ENCODE peak calls at places on chromosomes 2 and 18, in six cellular contexts. H is CD8-positive, alpha-beta T cell; T is small intestine; Q is dorsolateral prefrontal cortex; W is naive thymus-derived CD4-positive, alpha-beta T cell; G is tibial artery. L is an unnamed sample.
A peak's percentile ranks its signal among the peaks of the same experiment; 100 is the strongest.

GRCh38 chr2:62787381-62787780 is 81.9 kb downstream of the EHBP1 start:
- DNase-seq in T (peak; percentile 46), W (no peak), H (no peak), Q (no peak), G (no peak), L (no peak)

GRCh38 chr2:131094655-131095281 is 1.5 kb upstream of the FAM168B start:
- DNase-seq in G (no peak), T (peak; percentile 49), H (no peak), W (no peak), Q (no peak), L (no peak)

GRCh38 chr2:20619624-20620024 is 31.3 kb downstream of the HS1BP3 start:
- DNase-seq in W (no peak), G (peak; percentile 73), Q (peak; percentile 19), H (no peak), T (no peak), L (no peak)

GRCh38 chr18:26635466-26635865 is 87.1 kb upstream of the KCTD1 start:
- DNase-seq in Q (no peak), W (no peak), T (no peak), H (no peak), G (no peak), L (no peak)

GRCh38 chr2:75833386-75833785 is 122.7 kb upstream of the GCFC2 start:
- DNase-seq in Q (no peak), H (no peak), G (no peak), T (no peak), W (no peak), L (no peak)

GRCh38 chr2:172093416-172094318 is 8.4 kb downstream of the DLX1 start:
- DNase-seq in T (no peak), H (no peak), Q (no peak), W (no peak), G (no peak), L (no peak)

GRCh38 chr18:67410075-67410474 is 106.4 kb downstream of the DSEL start:
- DNase-seq in W (no peak), Q (no peak), H (no peak), T (no peak), G (no peak), L (no peak)

GRCh38 chr2:204718607-204719006 is 173.3 kb downstream of the PARD3B start:
- DNase-seq in T (no peak), H (no peak), W (no peak), Q (no peak), G (no peak), L (no peak)

GRCh38 chr2:148617219-148617618 is 27.3 kb upstream of the EPC2 start:
- DNase-seq in W (no peak), G (no peak), Q (no peak), T (no peak), H (no peak), L (no peak)

GRCh38 chr2:48738806-48739205 is 16.7 kb downstream of the LHCGR start:
- DNase-seq in W (no peak), T (no peak), Q (no peak), H (no peak), G (no peak), L (no peak)

GRCh38 chr2:9897796-9898195 is 53.7 kb upstream of the GRHL1 start:
- DNase-seq in W (no peak), G (no peak), Q (no peak), H (no peak), T (no peak), L (no peak)

GRCh38 chr2:16973586-16974274 is 308.1 kb upstream of the CYRIA start:
- DNase-seq in H (no peak), Q (no peak), G (no peak), T (no peak), W (no peak), L (no peak)

GRCh38 chr2:128272586-128273468 is 45.8 kb downstream of the HS6ST1 start:
- DNase-seq in G (peak; percentile 57), W (no peak), H (no peak), Q (no peak), T (no peak), L (no peak)

GRCh38 chr2:157125685-157126084 is 131.8 kb upstream of the GALNT5 start:
- DNase-seq in G (no peak), W (no peak), T (no peak), H (no peak), Q (no peak), L (no peak)

GRCh38 chr18:46393230-46393629 is 263.8 kb downstream of the LOXHD1 start:
- DNase-seq in W (no peak), H (no peak), Q (no peak), G (no peak), T (no peak), L (no peak)

GRCh38 chr2:58428553-58429284 is 187.6 kb upstream of the FANCL start:
- DNase-seq in H (no peak), W (no peak), G (no peak), Q (peak; percentile 58), T (no peak), L (peak; percentile 68)

GRCh38 chr2:177573120-177573519 is 180.5 kb downstream of the AGPS start:
- DNase-seq in G (no peak), T (no peak), H (no peak), W (no peak), Q (no peak), L (no peak)

GRCh38 chr2:197909377-197909776 is 105.0 kb downstream of the PLCL1 start:
- DNase-seq in W (no peak), H (no peak), Q (peak; percentile 35), T (no peak), G (no peak), L (no peak)

GRCh38 chr2:217555075-217555876 is 447.5 kb downstream of the TNS1 start:
- DNase-seq in H (no peak), T (no peak), Q (no peak), W (peak; percentile 2), G (no peak), L (no peak)

GRCh38 chr2:173249661-173250641 is 104.7 kb upstream of the CDCA7 start:
- DNase-seq in W (no peak), G (no peak), Q (no peak), T (no peak), H (no peak), L (no peak)

GRCh38 chr18:23380817-23381216 is 72.3 kb upstream of the RIOK3 start:
- DNase-seq in T (no peak), G (no peak), W (no peak), Q (no peak), H (no peak), L (no peak)

GRCh38 chr2:216355738-216356137 is 16.5 kb downstream of the MARCHF4 start:
- DNase-seq in W (no peak), H (no peak), T (no peak), Q (no peak), G (no peak), L (no peak)

GRCh38 chr18:10771053-10771709 is 245.4 kb downstream of the NAPG start:
- DNase-seq in G (no peak), Q (no peak), T (no peak), H (no peak), W (no peak), L (no peak)

DNA sequence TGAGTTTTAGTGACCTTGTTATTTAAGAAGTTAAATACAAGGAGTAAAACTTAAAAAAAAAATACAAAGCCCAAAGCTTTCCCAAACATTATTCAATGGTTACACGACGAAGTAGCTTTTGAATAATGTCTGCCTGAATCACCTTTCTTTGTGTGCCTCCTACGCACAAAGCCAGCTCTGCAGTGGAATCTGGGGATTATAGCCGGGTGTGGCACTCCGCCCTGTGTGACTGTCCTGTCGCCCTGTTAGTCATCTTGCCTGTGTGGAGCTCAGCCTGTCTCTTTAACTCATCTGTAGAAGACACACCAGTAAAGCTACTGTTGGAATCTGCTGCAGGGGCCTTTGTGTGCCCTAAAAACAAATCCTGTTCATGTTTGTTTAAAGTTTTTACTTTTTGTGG is 79.4 kb upstream of the TCF7L1 start:
- DNase-seq in T (peak; percentile 82), G (no peak), Q (no peak), H (no peak), W (no peak), L (peak; percentile 38)
- H3K27ac ChIP-seq in T (no peak overlapping the region), G (no peak overlapping the region), Q (no peak overlapping the region), H (no peak overlapping the region), W (no peak overlapping the region), L (no peak overlapping the region)

GRCh38 chr2:212186166-212186565 is 352.4 kb downstream of the ERBB4 start:
- DNase-seq in H (no peak), W (no peak), T (no peak), Q (no peak), G (no peak), L (no peak)

GRCh38 chr2:212177724-212178123 is 360.9 kb downstream of the ERBB4 start:
- DNase-seq in T (no peak), H (no peak), W (no peak), G (no peak), Q (no peak), L (no peak)

GRCh38 chr2:212176151-212176550 is 362.5 kb downstream of the ERBB4 start:
- DNase-seq in Q (no peak), W (no peak), G (no peak), H (no peak), T (no peak), L (no peak)

GRCh38 chr2:212181646-212182045 is 357.0 kb downstream of the ERBB4 start:
- DNase-seq in W (no peak), Q (no peak), G (no peak), H (no peak), T (no peak), L (no peak)

DNA sequence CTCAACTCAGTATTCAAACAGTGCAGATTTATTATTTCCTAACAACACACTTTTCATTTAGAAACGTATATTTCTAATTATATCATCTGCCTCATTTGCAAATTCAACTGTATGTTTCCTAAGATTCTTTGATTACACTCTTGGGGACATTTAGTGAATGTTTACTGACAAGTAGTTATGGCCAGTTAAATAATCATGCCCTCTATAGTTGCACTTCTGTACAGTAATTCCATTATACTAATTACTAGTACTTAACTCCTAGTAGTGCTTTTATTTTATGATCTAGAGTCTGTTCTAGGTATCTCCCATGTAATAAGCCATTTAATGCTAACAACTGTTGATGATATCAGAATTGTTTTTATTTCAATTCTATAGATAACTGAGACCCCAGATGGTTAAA is 357.9 kb downstream of the ERBB4 start:
- DNase-seq in T (no peak), Q (no peak), W (no peak), H (no peak), G (no peak), L (no peak)
- H3K27ac ChIP-seq in T (no peak overlapping the region), Q (no peak overlapping the region), W (no peak overlapping the region), H (no peak overlapping the region), G (no peak overlapping the region), L (no peak overlapping the region)

GRCh38 chr2:135009339-135009738 is 37.9 kb downstream of the MAP3K19 start:
- DNase-seq in T (no peak), H (no peak), W (no peak), Q (no peak), G (no peak), L (no peak)

GRCh38 chr2:135002836-135003235 is 44.4 kb downstream of the MAP3K19 start:
- DNase-seq in H (no peak), W (no peak), T (no peak), G (no peak), Q (no peak), L (no peak)

GRCh38 chr2:134999536-134999935 is 47.7 kb downstream of the MAP3K19 start:
- DNase-seq in Q (no peak), H (no peak), T (no peak), W (no peak), G (no peak), L (no peak)

GRCh38 chr2:135005753-135006152 is 41.5 kb downstream of the MAP3K19 start:
- DNase-seq in Q (no peak), H (no peak), G (no peak), W (no peak), T (no peak), L (no peak)

GRCh38 chr2:135004005-135004746 is 43.1 kb downstream of the MAP3K19 start:
- DNase-seq in H (peak; percentile 71), W (peak; percentile 62), G (peak; percentile 74), T (peak; percentile 68), Q (peak; percentile 74), L (peak; percentile 30)
- H3K27ac ChIP-seq in H (no peak overlapping the region), W (no peak overlapping the region), G (no peak overlapping the region), T (no peak overlapping the region), Q (no peak overlapping the region), L (no peak overlapping the region)

GRCh38 chr18:3653859-3654441 is 204.0 kb downstream of the TGIF1 start:
- DNase-seq in T (no peak), Q (no peak), G (no peak), W (no peak), H (no peak), L (no peak)
- H3K27ac ChIP-seq in T (peak overlapping the region; percentile 32), Q (peak overlapping the region; percentile 51), G (no peak overlapping the region), W (peak overlapping the region; percentile 12), H (no peak overlapping the region), L (no peak overlapping the region)

L was measured in caudate nucleus.